ENCODE peak calls at places on chromosomes 16 and 17, in six cellular contexts. D is left ventricle myocardium inferior, I is uterus, L is aorta, N is hepatocyte, V is GM23338. H is an unnamed sample. For H3K36me3, the result is how much of the 10 kb centered on the place peaks cover.

GRCh38 chr17:8080208-8080798 is 7.2 kb downstream of the ALOX12B start:
- DNase-seq in V (peak), L (no peak), D (no peak), I (no peak), N (no peak), H (no peak)

GRCh38 chr16:88454315-88455057 is 1.4 kb downstream of the ZFPM1 start:
- DNase-seq in D (no peak), V (peak), I (no peak), N (no peak), L (no peak), H (peak)

GRCh38 chr16:80718480-80719220 is 85.7 kb downstream of the CDYL2 start:
- DNase-seq in D (no peak), V (peak), I (no peak), L (peak), N (no peak), H (peak)

GRCh38 chr16:88431651-88432050 is 21.4 kb upstream of the ZFPM1 start:
- DNase-seq in N (no peak), L (no peak), D (no peak), I (no peak), V (no peak), H (no peak)

GRCh38 chr17:38509008-38509771 is 80.9 kb downstream of the ARHGAP23 start:
- DNase-seq in N (peak), D (peak), V (peak), L (peak), I (peak), H (peak)

GRCh38 chr17:56896968-56897359 is 16.9 kb downstream of the TRIM25 start:
- DNase-seq in I (no peak), L (no peak), D (no peak), V (no peak), N (no peak), H (no peak)

GRCh38 chr16:57100445-57100844 is 8.1 kb downstream of the CPNE2 start:
- DNase-seq in I (no peak), D (no peak), V (no peak), N (no peak), L (no peak), H (no peak)

GRCh38 chr16:80231888-80232287 is 308.9 kb upstream of the DYNLRB2 start:
- DNase-seq in I (no peak), N (no peak), L (peak), V (no peak), D (no peak), H (no peak)

GRCh38 chr16:72939247-72939646 is 108.7 kb downstream of the ZFHX3 start:
- DNase-seq in I (peak), D (peak), V (no peak), L (no peak), N (peak), H (no peak)

GRCh38 chr17:8005951-8006730 is 3.7 kb downstream of the GUCY2D start:
- DNase-seq in N (no peak), V (peak), D (no peak), I (no peak), L (no peak), H (no peak)

GRCh38 chr16:28839004-28839639 is 7.0 kb downstream of the TUFM start:
- DNase-seq in L (no peak), I (no peak), V (no peak), N (no peak), D (no peak), H (no peak)

GRCh38 chr16:87949071-87949744 is 2.0 kb upstream of the BANP start:
- DNase-seq in L (no peak), N (no peak), I (no peak), D (no peak), V (no peak), H (no peak)

GRCh38 chr17:34974794-34975428 is 5.4 kb upstream of the LIG3 start:
- DNase-seq in V (no peak), D (no peak), L (no peak), N (no peak), I (no peak), H (no peak)

GRCh38 chr17:81345211-81346089 is 49.8 kb upstream of the BAHCC1 start:
- DNase-seq in D (peak), I (peak), N (peak), V (peak), L (peak), H (peak)

GRCh38 chr17:81039854-81040758 is 5.2 kb downstream of the BAIAP2 start:
- DNase-seq in D (no peak), N (no peak), I (peak), V (no peak), L (no peak), H (peak)

GRCh38 chr17:17514361-17514992 is 18.3 kb upstream of the RASD1 start:
- DNase-seq in N (no peak), V (peak), I (no peak), L (peak), D (peak), H (peak)

GRCh38 chr17:42342242-42343008 is 45.8 kb downstream of the STAT3 start:
- DNase-seq in I (no peak), L (no peak), N (no peak), D (no peak), V (no peak), H (no peak)

GRCh38 chr16:81237282-81237681 is 1.2 kb upstream of the BCO1 start:
- DNase-seq in L (no peak), I (peak), V (no peak), N (no peak), D (peak), H (no peak)

GRCh38 chr17:7438050-7438614 is 1.2 kb upstream of the FGF11 start:
- DNase-seq in I (peak), D (peak), L (peak), V (peak), N (peak), H (peak)

GRCh38 chr16:694187-694862 is 4.1 kb upstream of the WDR24 start:
- DNase-seq in N (no peak), L (no peak), V (peak), D (no peak), I (no peak), H (no peak)

GRCh38 chr17:59373879-59374495 is 42.5 kb downstream of the YPEL2 start:
- DNase-seq in D (no peak), L (no peak), I (peak), N (peak), V (no peak), H (no peak)

GRCh38 chr17:73069164-73069774 is 23.2 kb downstream of the SLC39A11 start:
- DNase-seq in D (no peak), L (no peak), N (no peak), V (no peak), I (no peak), H (no peak)

GRCh38 chr17:64327201-64327930 is 63.3 kb downstream of the PECAM1 start:
- DNase-seq in D (peak), I (peak), N (no peak), L (no peak), V (no peak), H (no peak)

GRCh38 chr16:75323198-75323597 is 71.8 kb upstream of the BCAR1 start:
- DNase-seq in I (no peak), V (no peak), L (no peak), N (no peak), D (no peak), H (no peak)

GRCh38 chr16:86584726-86585721 is 6.7 kb downstream of the FOXL1 start:
- DNase-seq in N (no peak), L (no peak), V (no peak), D (no peak), I (no peak), H (no peak)

GRCh38 chr16:53356478-53357207 is 77.6 kb upstream of the RBL2 start:
- DNase-seq in V (peak), N (no peak), L (no peak), I (no peak), D (no peak), H (no peak)

GRCh38 chr17:61407211-61407911 is 7.7 kb downstream of the TBX2 start:
- DNase-seq in I (no peak), V (no peak), D (no peak), L (no peak), N (no peak), H (peak)

DNA sequence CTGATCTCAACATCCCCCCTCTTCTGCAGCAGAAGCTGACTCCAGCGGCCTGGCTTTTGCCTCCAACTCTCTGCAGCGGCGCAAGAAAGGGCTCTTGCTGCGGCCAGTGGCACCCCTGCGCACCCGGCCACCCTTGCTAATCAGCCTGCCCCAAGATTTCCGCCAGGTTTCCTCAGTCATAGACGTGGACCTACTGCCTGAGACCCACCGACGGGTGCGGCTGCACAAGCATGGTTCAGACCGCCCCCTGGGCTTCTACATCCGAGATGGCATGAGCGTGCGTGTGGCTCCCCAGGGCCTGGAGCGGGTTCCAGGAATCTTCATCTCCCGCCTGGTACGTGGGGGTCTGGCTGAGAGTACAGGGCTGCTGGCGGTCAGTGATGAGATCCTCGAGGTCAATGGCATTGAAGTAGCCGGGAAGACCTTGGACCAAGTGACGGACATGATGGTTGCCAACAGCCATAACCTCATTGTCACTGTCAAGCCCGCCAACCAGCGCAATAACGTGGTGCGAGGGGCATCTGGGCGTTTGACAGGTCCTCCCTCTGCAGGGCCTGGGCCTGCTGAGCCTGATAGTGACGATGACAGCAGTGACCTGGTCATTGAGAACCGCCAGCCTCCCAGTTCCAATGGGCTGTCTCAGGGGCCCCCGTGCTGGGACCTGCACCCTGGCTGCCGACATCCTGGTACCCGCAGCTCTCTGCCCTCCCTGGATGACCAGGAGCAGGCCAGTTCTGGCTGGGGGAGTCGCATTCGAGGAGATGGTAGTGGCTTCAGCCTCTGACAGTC is 1.3 kb downstream of the PARD6A start:
- DNase-seq in V (no peak), D (no peak), N (no peak), I (no peak), L (no peak), H (peak)
- H3K36me3 ChIP-seq in V (under half), D (under half), N (under half), I (under half), L (under half), H (under half)

GRCh38 chr17:67646472-67646871 is 71.3 kb upstream of the NOL11 start:
- DNase-seq in V (no peak), L (no peak), I (no peak), N (no peak), D (no peak), H (no peak)

GRCh38 chr17:67652433-67652832 is 65.3 kb upstream of the NOL11 start:
- DNase-seq in V (no peak), L (no peak), N (no peak), I (no peak), D (no peak), H (no peak)

GRCh38 chr17:67647482-67647881 is 70.3 kb upstream of the NOL11 start:
- DNase-seq in I (no peak), D (no peak), L (no peak), V (no peak), N (no peak), H (no peak)

GRCh38 chr17:67649891-67650290 is 67.8 kb upstream of the NOL11 start:
- DNase-seq in V (peak), L (no peak), N (no peak), D (no peak), I (no peak), H (no peak)

DNA sequence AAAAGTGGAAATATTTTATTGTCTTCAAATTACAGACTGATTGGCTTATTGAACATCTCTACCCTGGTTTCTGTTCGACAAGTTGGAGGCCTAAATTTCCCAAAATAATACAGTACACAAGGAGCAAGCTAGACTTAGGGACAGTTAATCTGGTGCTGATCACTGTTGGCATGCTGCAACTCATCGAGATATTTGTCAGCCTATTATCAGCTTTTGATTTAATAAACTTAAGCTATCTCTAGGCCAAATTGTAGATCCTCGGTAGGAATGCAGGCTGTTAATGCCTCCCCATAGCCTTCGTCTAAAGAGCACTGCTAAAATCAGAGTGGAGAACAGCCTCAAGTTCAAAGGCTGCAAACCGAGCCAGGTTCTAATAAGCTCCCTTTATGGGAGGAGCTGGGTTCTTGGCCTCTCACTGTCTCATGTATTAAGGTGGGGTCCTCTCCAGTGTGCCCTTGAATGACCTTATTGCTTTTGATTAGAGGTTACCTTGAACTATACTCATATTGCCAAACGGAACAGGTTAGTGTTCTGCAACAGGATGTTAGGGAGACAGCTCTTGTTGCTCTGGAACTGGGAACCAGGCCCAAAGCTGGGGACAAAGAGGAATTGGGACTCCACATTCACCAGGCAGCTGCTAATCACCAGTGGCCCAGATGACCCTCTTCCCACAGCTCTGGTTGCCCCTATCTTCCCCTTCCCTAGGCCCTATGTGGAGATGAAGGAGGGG is 69.5 kb upstream of the NOL11 start:
- DNase-seq in N (no peak), V (no peak), L (no peak), D (no peak), I (no peak), H (no peak)
- H3K27ac ChIP-seq in N (no peak), V (peak), L (no peak), D (peak), I (no peak), H (no peak)

GRCh38 chr17:78682363-78682762 is 99.7 kb downstream of the CYTH1 start:
- DNase-seq in D (no peak), I (no peak), V (no peak), L (no peak), N (no peak), H (no peak)
- H3K36me3 ChIP-seq in D (half or more), I (under half), V (under half), L (under half), N (under half), H (half or more)

GRCh38 chr17:78957076-78957475 is 22.6 kb downstream of the LGALS3BP start:
- DNase-seq in I (no peak), D (no peak), N (no peak), L (no peak), V (no peak), H (no peak)
- H3K27ac ChIP-seq in I (no peak), D (no peak), N (no peak), L (no peak), V (no peak), H (no peak)